ENCODE peak calls at places on chromosome 14, in seven cellular contexts. I is dermis blood vessel endothelial cell; R is colonic mucosa; D is stimulated activated CD4-positive, alpha-beta T cell treated with anti-CD3 and anti-CD28 coated beads, Interleukin-1b, Interleukin-23, amount 100 ng/mL, for 1 hour; V is activated gamma-delta T cell treated with Interleukin-2 at 50 U/mL for 16 hours; J is activated CD4-positive, alpha-beta T cell treated with anti-CD3 and anti-CD28 coated beads, Interleukin-2, amount 10 ng/mL, durations not matched to agents 7 days and 5 days; M is fibroblast of pulmonary artery. Q is an unnamed sample.

GRCh38 chr14:104547998-104548700 is 31.4 kb upstream of the C14orf180 start:
- DNase-seq in V (peak), D (no peak), I (no peak), J (no peak), R (no peak), M (no peak), Q (no peak)

GRCh38 chr14:99883866-99884650 is 90.8 kb downstream of the EML1 start:
- DNase-seq in M (no peak), V (no peak), I (no peak), J (no peak), D (no peak), R (no peak), Q (no peak)

GRCh38 chr14:75510547-75510946 is 11.7 kb upstream of the BATF start:
- DNase-seq in R (no peak), I (no peak), M (no peak), D (no peak), V (no peak), J (no peak), Q (no peak)

GRCh38 chr14:82855912-82856381 is 1322.3 kb upstream of the SEL1L start:
- DNase-seq in V (no peak), M (peak), J (no peak), D (no peak), R (no peak), I (no peak), Q (no peak)

GRCh38 chr14:71582705-71583104 is 349.5 kb upstream of the RGS6 start:
- DNase-seq in V (no peak), D (no peak), M (peak), J (no peak), I (no peak), R (no peak), Q (no peak)

GRCh38 chr14:58607571-58608317 is 30.0 kb upstream of the DACT1 start:
- DNase-seq in I (no peak), R (no peak), M (peak), V (no peak), J (no peak), D (no peak), Q (no peak)

GRCh38 chr14:90692826-90693225 is 123.4 kb downstream of the TTC7B start:
- DNase-seq in J (no peak), R (no peak), M (no peak), V (no peak), D (no peak), I (no peak), Q (no peak)

GRCh38 chr14:39433452-39433813 is 1.2 kb upstream of the FBXO33 start:
- DNase-seq in V (no peak), J (no peak), M (no peak), R (no peak), D (no peak), I (no peak), Q (no peak)

GRCh38 chr14:68141531-68142088 is 322.0 kb downstream of the RAD51B start:
- DNase-seq in J (no peak), R (no peak), M (peak), I (no peak), D (no peak), V (no peak), Q (no peak)

GRCh38 chr14:101595887-101596721 is 34.8 kb downstream of the DIO3 start:
- DNase-seq in I (no peak), D (peak), R (peak), M (no peak), J (peak), V (peak), Q (peak)

GRCh38 chr14:56339855-56340701 is 221.9 kb downstream of the PELI2 start:
- DNase-seq in J (peak), D (peak), V (peak), I (peak), R (peak), M (peak), Q (peak)

GRCh38 chr14:67269338-67270060 is 28.3 kb downstream of the PALS1 start:
- DNase-seq in J (no peak), I (peak), V (no peak), R (no peak), D (no peak), M (peak), Q (no peak)

GRCh38 chr14:23566782-23567185 is 807 bp downstream of the AP1G2 start:
- DNase-seq in D (no peak), V (no peak), M (peak), I (peak), R (no peak), J (no peak), Q (no peak)

GRCh38 chr14:103867523-103867953 is 20.2 kb upstream of the PPP1R13B start:
- DNase-seq in D (no peak), J (no peak), R (no peak), I (no peak), M (no peak), V (no peak), Q (no peak)

GRCh38 chr14:60862283-60862682 is 118.6 kb downstream of the TRMT5 start:
- DNase-seq in M (peak), V (no peak), R (peak), D (no peak), J (no peak), I (no peak), Q (no peak)

GRCh38 chr14:24051162-24051788 is 534 bp upstream of the CARMIL3 start:
- DNase-seq in D (no peak), M (no peak), R (peak), I (no peak), V (no peak), J (no peak), Q (no peak)

GRCh38 chr14:41925409-41925808 is 318.7 kb downstream of the LRFN5 start:
- DNase-seq in V (no peak), M (peak), R (no peak), I (no peak), J (no peak), D (no peak), Q (no peak)

GRCh38 chr14:84493779-84494178 is 1036.2 kb upstream of the FLRT2 start:
- DNase-seq in M (peak), J (no peak), D (no peak), R (no peak), I (peak), V (no peak), Q (no peak)

Q was measured in GF-D8.